ENCODE peak calls at places on chromosomes 3 and 15, in nine cellular contexts. One of them, this sample, is unnamed.

GRCh38 chr3:126529585-126530170 is 5.7 kb downstream of the CHST13 start:
- DNase-seq in CD4-positive, alpha-beta memory T cell: no peak
- DNase-seq in tibial artery: no peak
- DNase-seq in neural progenitor cell: no peak
- DNase-seq in esophagus muscularis mucosa: no peak
- DNase-seq in left ventricle myocardium inferior: no peak
- DNase-seq in neuronal stem cell: no peak
- DNase-seq in IMR-90: no peak
- DNase-seq in CD4-positive, CD25-positive, alpha-beta regulatory T cell: no peak
- DNase-seq in this sample: peak; percentile 37

GRCh38 chr15:25762015-25762662 is 101.0 kb downstream of the ATP10A start:
- DNase-seq in IMR-90: peak; percentile 27
- DNase-seq in neuronal stem cell: no peak
- DNase-seq in left ventricle myocardium inferior: no peak
- DNase-seq in CD4-positive, CD25-positive, alpha-beta regulatory T cell: no peak
- DNase-seq in CD4-positive, alpha-beta memory T cell: no peak
- DNase-seq in esophagus muscularis mucosa: peak; percentile 90
- DNase-seq in neural progenitor cell: no peak
- DNase-seq in tibial artery: no peak
- DNase-seq in this sample: no peak

GRCh38 chr3:114608293-114608692 is 314.5 kb downstream of the TIGIT start:
- DNase-seq in esophagus muscularis mucosa: no peak
- DNase-seq in IMR-90: peak; percentile 95
- DNase-seq in neural progenitor cell: no peak
- DNase-seq in left ventricle myocardium inferior: no peak
- DNase-seq in tibial artery: no peak
- DNase-seq in neuronal stem cell: no peak
- DNase-seq in CD4-positive, alpha-beta memory T cell: no peak
- DNase-seq in CD4-positive, CD25-positive, alpha-beta regulatory T cell: no peak
- DNase-seq in this sample: no peak

GRCh38 chr3:141164844-141165243 is 66.8 kb upstream of the PXYLP1 start:
- DNase-seq in IMR-90: no peak
- DNase-seq in CD4-positive, CD25-positive, alpha-beta regulatory T cell: no peak
- DNase-seq in neuronal stem cell: no peak
- DNase-seq in esophagus muscularis mucosa: peak; percentile 68
- DNase-seq in CD4-positive, alpha-beta memory T cell: no peak
- DNase-seq in neural progenitor cell: no peak
- DNase-seq in tibial artery: no peak
- DNase-seq in left ventricle myocardium inferior: no peak
- DNase-seq in this sample: no peak

GRCh38 chr3:177835917-177836316 is 638.6 kb upstream of the TBL1XR1 start:
- DNase-seq in esophagus muscularis mucosa: no peak
- DNase-seq in CD4-positive, CD25-positive, alpha-beta regulatory T cell: no peak
- DNase-seq in neural progenitor cell: no peak
- DNase-seq in left ventricle myocardium inferior: no peak
- DNase-seq in IMR-90: peak; percentile 97
- DNase-seq in tibial artery: no peak
- DNase-seq in neuronal stem cell: no peak
- DNase-seq in CD4-positive, alpha-beta memory T cell: no peak
- DNase-seq in this sample: no peak

GRCh38 chr3:163315786-163316185 is 1762.5 kb downstream of the SI start:
- DNase-seq in tibial artery: no peak
- DNase-seq in neural progenitor cell: no peak
- DNase-seq in neuronal stem cell: no peak
- DNase-seq in CD4-positive, CD25-positive, alpha-beta regulatory T cell: no peak
- DNase-seq in CD4-positive, alpha-beta memory T cell: no peak
- DNase-seq in IMR-90: no peak
- DNase-seq in left ventricle myocardium inferior: no peak
- DNase-seq in esophagus muscularis mucosa: no peak
- DNase-seq in this sample: no peak

GRCh38 chr15:52139599-52140462 is 27.3 kb upstream of the BCL2L10 start:
- DNase-seq in esophagus muscularis mucosa: no peak
- DNase-seq in neural progenitor cell: peak; percentile 83
- DNase-seq in IMR-90: peak; percentile 62
- DNase-seq in left ventricle myocardium inferior: peak; percentile 66
- DNase-seq in neuronal stem cell: peak; percentile 65
- DNase-seq in CD4-positive, alpha-beta memory T cell: peak; percentile 46
- DNase-seq in CD4-positive, CD25-positive, alpha-beta regulatory T cell: peak; percentile 27
- DNase-seq in tibial artery: peak; percentile 76
- DNase-seq in this sample: peak; percentile 81

GRCh38 chr3:99638244-99638948 is at the start of gene COL8A1:
- DNase-seq in tibial artery: peak; percentile 96
- DNase-seq in CD4-positive, alpha-beta memory T cell: no peak
- DNase-seq in CD4-positive, CD25-positive, alpha-beta regulatory T cell: no peak
- DNase-seq in neural progenitor cell: peak; percentile 57
- DNase-seq in left ventricle myocardium inferior: peak; percentile 67
- DNase-seq in neuronal stem cell: peak; percentile 26
- DNase-seq in IMR-90: peak; percentile 77
- DNase-seq in esophagus muscularis mucosa: peak; percentile 94
- DNase-seq in this sample: peak; percentile 74

GRCh38 chr3:23396746-23397145 is 193.6 kb downstream of the UBE2E2 start:
- DNase-seq in neural progenitor cell: no peak
- DNase-seq in esophagus muscularis mucosa: no peak
- DNase-seq in neuronal stem cell: no peak
- DNase-seq in CD4-positive, alpha-beta memory T cell: no peak
- DNase-seq in IMR-90: no peak
- DNase-seq in CD4-positive, CD25-positive, alpha-beta regulatory T cell: no peak
- DNase-seq in tibial artery: no peak
- DNase-seq in left ventricle myocardium inferior: no peak
- DNase-seq in this sample: no peak

GRCh38 chr3:112633191-112633590 is 7.8 kb downstream of the CCDC80 start:
- DNase-seq in tibial artery: no peak
- DNase-seq in IMR-90: no peak
- DNase-seq in esophagus muscularis mucosa: no peak
- DNase-seq in left ventricle myocardium inferior: no peak
- DNase-seq in neural progenitor cell: peak; percentile 55
- DNase-seq in CD4-positive, CD25-positive, alpha-beta regulatory T cell: no peak
- DNase-seq in CD4-positive, alpha-beta memory T cell: no peak
- DNase-seq in neuronal stem cell: no peak
- DNase-seq in this sample: no peak

GRCh38 chr3:45110185-45110833 is 35.9 kb downstream of the CDCP1 start:
- DNase-seq in tibial artery: no peak
- DNase-seq in CD4-positive, CD25-positive, alpha-beta regulatory T cell: no peak
- DNase-seq in IMR-90: no peak
- DNase-seq in left ventricle myocardium inferior: no peak
- DNase-seq in esophagus muscularis mucosa: no peak
- DNase-seq in neuronal stem cell: no peak
- DNase-seq in neural progenitor cell: no peak
- DNase-seq in CD4-positive, alpha-beta memory T cell: peak; percentile 51
- DNase-seq in this sample: no peak

GRCh38 chr15:80251505-80252280 is at the start of gene CTXND1:
- DNase-seq in IMR-90: no peak
- DNase-seq in CD4-positive, alpha-beta memory T cell: no peak
- DNase-seq in CD4-positive, CD25-positive, alpha-beta regulatory T cell: no peak
- DNase-seq in tibial artery: no peak
- DNase-seq in neuronal stem cell: peak; percentile 21
- DNase-seq in neural progenitor cell: peak; percentile 78
- DNase-seq in left ventricle myocardium inferior: no peak
- DNase-seq in esophagus muscularis mucosa: no peak
- DNase-seq in this sample: no peak

GRCh38 chr3:138394156-138394555 is 40.3 kb upstream of the ESYT3 start:
- DNase-seq in tibial artery: peak; percentile 28
- DNase-seq in left ventricle myocardium inferior: no peak
- DNase-seq in neural progenitor cell: no peak
- DNase-seq in CD4-positive, CD25-positive, alpha-beta regulatory T cell: no peak
- DNase-seq in CD4-positive, alpha-beta memory T cell: no peak
- DNase-seq in esophagus muscularis mucosa: no peak
- DNase-seq in neuronal stem cell: no peak
- DNase-seq in IMR-90: no peak
- DNase-seq in this sample: no peak

GRCh38 chr15:70569139-70569717 is 194.1 kb downstream of the UACA start:
- DNase-seq in esophagus muscularis mucosa: no peak
- DNase-seq in tibial artery: peak; percentile 55
- DNase-seq in neuronal stem cell: no peak
- DNase-seq in IMR-90: peak; percentile 71
- DNase-seq in CD4-positive, CD25-positive, alpha-beta regulatory T cell: no peak
- DNase-seq in left ventricle myocardium inferior: no peak
- DNase-seq in neural progenitor cell: peak; percentile 72
- DNase-seq in CD4-positive, alpha-beta memory T cell: no peak
- DNase-seq in this sample: no peak

GRCh38 chr3:38264307-38264706 is 1.3 kb upstream of the SLC22A13 start:
- DNase-seq in esophagus muscularis mucosa: peak; percentile 45
- DNase-seq in neural progenitor cell: no peak
- DNase-seq in neuronal stem cell: no peak
- DNase-seq in IMR-90: no peak
- DNase-seq in CD4-positive, CD25-positive, alpha-beta regulatory T cell: no peak
- DNase-seq in CD4-positive, alpha-beta memory T cell: no peak
- DNase-seq in left ventricle myocardium inferior: peak; percentile 24
- DNase-seq in tibial artery: no peak
- DNase-seq in this sample: no peak

GRCh38 chr15:62306851-62307504 is 141.9 kb upstream of the C2CD4B start:
- DNase-seq in neuronal stem cell: peak; percentile 65
- DNase-seq in tibial artery: no peak
- DNase-seq in IMR-90: peak; percentile 67
- DNase-seq in neural progenitor cell: peak; percentile 91
- DNase-seq in esophagus muscularis mucosa: no peak
- DNase-seq in CD4-positive, CD25-positive, alpha-beta regulatory T cell: no peak
- DNase-seq in left ventricle myocardium inferior: peak; percentile 32
- DNase-seq in CD4-positive, alpha-beta memory T cell: no peak
- DNase-seq in this sample: no peak

GRCh38 chr3:108125151-108125540 is 34.3 kb upstream of the CD47 start:
- DNase-seq in neural progenitor cell: no peak
- DNase-seq in neuronal stem cell: no peak
- DNase-seq in left ventricle myocardium inferior: no peak
- DNase-seq in CD4-positive, alpha-beta memory T cell: no peak
- DNase-seq in tibial artery: no peak
- DNase-seq in esophagus muscularis mucosa: no peak
- DNase-seq in CD4-positive, CD25-positive, alpha-beta regulatory T cell: no peak
- DNase-seq in IMR-90: no peak
- DNase-seq in this sample: no peak

GRCh38 chr15:89829616-89830440 is 15.2 kb upstream of the ANPEP start:
- DNase-seq in neuronal stem cell: no peak
- DNase-seq in neural progenitor cell: no peak
- DNase-seq in left ventricle myocardium inferior: no peak
- DNase-seq in CD4-positive, alpha-beta memory T cell: no peak
- DNase-seq in CD4-positive, CD25-positive, alpha-beta regulatory T cell: no peak
- DNase-seq in tibial artery: no peak
- DNase-seq in IMR-90: no peak
- DNase-seq in esophagus muscularis mucosa: no peak
- DNase-seq in this sample: no peak
- H3K27ac ChIP-seq in neuronal stem cell: no peak overlapping the region
- H3K27ac ChIP-seq in neural progenitor cell: no peak overlapping the region
- H3K27ac ChIP-seq in left ventricle myocardium inferior: no peak overlapping the region
- H3K27ac ChIP-seq in CD4-positive, alpha-beta memory T cell: no peak overlapping the region
- H3K27ac ChIP-seq in CD4-positive, CD25-positive, alpha-beta regulatory T cell: no peak overlapping the region
- H3K27ac ChIP-seq in tibial artery: no peak overlapping the region
- H3K27ac ChIP-seq in IMR-90: no peak overlapping the region
- H3K27ac ChIP-seq in esophagus muscularis mucosa: no peak overlapping the region
- H3K27ac ChIP-seq in this sample: no peak overlapping the region

DNA sequence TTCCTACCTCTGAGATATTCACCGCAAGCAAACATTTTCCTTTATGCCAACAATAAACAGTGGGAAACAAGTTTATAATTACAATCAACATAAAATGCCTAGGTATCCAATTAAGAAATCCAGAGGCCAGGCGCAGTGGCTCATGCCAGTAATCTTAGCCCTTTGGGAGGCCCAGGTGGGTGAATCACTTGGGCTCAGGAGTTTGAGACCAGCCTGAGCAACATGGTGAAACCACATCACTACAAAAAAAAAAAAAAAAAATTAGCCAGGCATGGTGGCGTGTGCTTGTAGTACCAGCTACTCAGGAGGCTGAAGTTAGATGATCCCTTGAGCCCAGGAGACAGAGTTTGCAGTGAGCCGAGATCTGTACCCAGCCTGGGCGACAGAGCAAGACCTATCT is 17.3 kb downstream of the TBC1D2B start:
- DNase-seq in left ventricle myocardium inferior: no peak
- DNase-seq in neural progenitor cell: no peak
- DNase-seq in neuronal stem cell: no peak
- DNase-seq in esophagus muscularis mucosa: no peak
- DNase-seq in CD4-positive, CD25-positive, alpha-beta regulatory T cell: no peak
- DNase-seq in CD4-positive, alpha-beta memory T cell: no peak
- DNase-seq in IMR-90: no peak
- DNase-seq in tibial artery: peak; percentile 42
- DNase-seq in this sample: no peak
- H3K4me1 ChIP-seq in left ventricle myocardium inferior: peaks cover 98% of the 10 kb centered on the region
- H3K4me1 ChIP-seq in neural progenitor cell: peaks cover 18% of the 10 kb centered on the region
- H3K4me1 ChIP-seq in neuronal stem cell: peaks cover 9% of the 10 kb centered on the region
- H3K4me1 ChIP-seq in esophagus muscularis mucosa: peaks cover 96% of the 10 kb centered on the region
- H3K4me1 ChIP-seq in CD4-positive, CD25-positive, alpha-beta regulatory T cell: peaks cover 88% of the 10 kb centered on the region
- H3K4me1 ChIP-seq in CD4-positive, alpha-beta memory T cell: peaks cover 98% of the 10 kb centered on the region
- H3K4me1 ChIP-seq in IMR-90: peaks cover 36% of the 10 kb centered on the region
- H3K4me1 ChIP-seq in tibial artery: peaks cover 100% of the 10 kb centered on the region
- H3K4me1 ChIP-seq in this sample: peaks cover 60% of the 10 kb centered on the region

DNA sequence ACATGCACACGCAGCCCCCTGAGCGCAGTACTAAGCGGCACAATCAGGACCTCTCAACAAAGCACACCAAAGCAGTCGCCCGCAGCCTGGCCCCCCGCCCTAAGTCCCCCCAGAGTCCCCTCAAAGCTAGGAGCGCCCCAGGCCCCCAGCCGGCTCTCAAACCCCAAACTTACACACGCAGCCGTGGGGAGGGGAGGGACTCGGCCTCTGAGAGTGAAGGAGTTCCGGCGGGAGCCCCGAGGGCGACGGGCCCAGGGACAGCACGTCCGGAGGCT is 5.5 kb downstream of the GATA2 start:
- DNase-seq in neural progenitor cell: no peak
- DNase-seq in neuronal stem cell: no peak
- DNase-seq in esophagus muscularis mucosa: no peak
- DNase-seq in tibial artery: no peak
- DNase-seq in left ventricle myocardium inferior: no peak
- DNase-seq in CD4-positive, CD25-positive, alpha-beta regulatory T cell: no peak
- DNase-seq in IMR-90: no peak
- DNase-seq in CD4-positive, alpha-beta memory T cell: no peak
- DNase-seq in this sample: no peak
- H3K27ac ChIP-seq in neural progenitor cell: no peak overlapping the region
- H3K27ac ChIP-seq in neuronal stem cell: no peak overlapping the region
- H3K27ac ChIP-seq in esophagus muscularis mucosa: peak overlapping the region; percentile 72
- H3K27ac ChIP-seq in tibial artery: no peak overlapping the region
- H3K27ac ChIP-seq in left ventricle myocardium inferior: peak overlapping the region; percentile 94
- H3K27ac ChIP-seq in CD4-positive, CD25-positive, alpha-beta regulatory T cell: no peak overlapping the region
- H3K27ac ChIP-seq in IMR-90: peak overlapping the region; percentile 69
- H3K27ac ChIP-seq in CD4-positive, alpha-beta memory T cell: no peak overlapping the region
- H3K27ac ChIP-seq in this sample: peak overlapping the region; percentile 68

DNA sequence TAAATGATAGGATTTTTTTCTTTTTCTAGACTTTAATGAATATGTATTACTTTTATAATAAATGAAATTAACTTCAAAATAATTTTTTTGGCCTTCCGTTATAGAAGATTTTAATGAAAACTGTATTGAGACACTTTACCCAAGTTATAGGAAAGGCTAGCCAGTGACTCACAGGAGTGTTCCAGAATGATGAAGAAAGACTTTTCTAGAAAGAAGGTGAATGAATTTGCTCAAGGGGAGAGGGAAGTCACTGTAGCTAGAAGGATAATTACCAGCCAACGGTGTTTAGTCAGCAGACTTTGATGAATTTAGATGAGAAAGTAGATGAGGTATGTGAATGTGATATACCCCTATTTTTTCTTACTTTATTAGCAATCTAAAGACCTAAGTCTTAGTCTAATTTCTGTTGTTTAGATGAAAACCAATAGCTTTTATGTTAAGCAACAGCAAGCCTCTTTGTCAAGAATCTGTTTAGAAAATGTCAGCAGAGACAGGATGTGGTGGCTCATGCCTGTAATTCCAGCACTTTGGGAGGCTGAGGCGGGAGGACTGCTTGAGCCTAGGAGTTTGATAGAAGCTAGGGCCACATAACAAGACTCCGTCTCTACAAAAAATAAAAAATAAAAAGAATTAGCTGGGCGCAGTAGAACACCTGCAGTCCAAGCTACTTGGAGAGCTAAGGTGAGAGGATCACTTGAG is 3.2 kb downstream of the ALAS1 start:
- DNase-seq in neuronal stem cell: no peak
- DNase-seq in esophagus muscularis mucosa: no peak
- DNase-seq in CD4-positive, CD25-positive, alpha-beta regulatory T cell: no peak
- DNase-seq in tibial artery: no peak
- DNase-seq in CD4-positive, alpha-beta memory T cell: no peak
- DNase-seq in left ventricle myocardium inferior: no peak
- DNase-seq in IMR-90: peak; percentile 33
- DNase-seq in neural progenitor cell: no peak
- DNase-seq in this sample: no peak
- H3K4me1 ChIP-seq in neuronal stem cell: peaks cover 7% of the 10 kb centered on the region
- H3K4me1 ChIP-seq in esophagus muscularis mucosa: peaks cover 55% of the 10 kb centered on the region
- H3K4me1 ChIP-seq in CD4-positive, CD25-positive, alpha-beta regulatory T cell: peaks cover 28% of the 10 kb centered on the region
- H3K4me1 ChIP-seq in tibial artery: peaks cover 29% of the 10 kb centered on the region
- H3K4me1 ChIP-seq in CD4-positive, alpha-beta memory T cell: peaks cover 52% of the 10 kb centered on the region
- H3K4me1 ChIP-seq in left ventricle myocardium inferior: peaks cover 75% of the 10 kb centered on the region
- H3K4me1 ChIP-seq in IMR-90: peaks cover 20% of the 10 kb centered on the region
- H3K4me1 ChIP-seq in neural progenitor cell: peaks cover 9% of the 10 kb centered on the region
- H3K4me1 ChIP-seq in this sample: peaks cover 42% of the 10 kb centered on the region

This sample was measured in psoas muscle.